ENCODE peak calls at places on chromosomes 1 and 21, in four cellular contexts. K, B, M and L are unnamed samples.

GRCh38 chr1:160081261-160081936 is at the start of gene KCNJ9:
- DNase-seq in K (no peak), B (no peak), M (peak), L (peak)

GRCh38 chr1:246292571-246292970 is 214.5 kb downstream of the SMYD3 start:
- DNase-seq in M (no peak), B (no peak), K (no peak), L (no peak)

GRCh38 chr1:245704765-245705164 is 550.0 kb downstream of the KIF26B start:
- DNase-seq in M (no peak), B (no peak), K (no peak), L (no peak)

GRCh38 chr1:2781627-2782026 is 19.9 kb downstream of the TTC34 start:
- DNase-seq in M (no peak), K (no peak), B (no peak), L (no peak)

GRCh38 chr1:184685116-184685515 is 69.5 kb downstream of the EDEM3 start:
- DNase-seq in K (no peak), B (no peak), M (no peak), L (no peak)

GRCh38 chr1:198174297-198174696 is 17.5 kb downstream of the NEK7 start:
- DNase-seq in K (no peak), B (no peak), M (no peak), L (no peak)

GRCh38 chr1:214808845-214809460 is 206.0 kb downstream of the CENPF start:
- DNase-seq in B (no peak), K (peak), M (no peak), L (no peak)

GRCh38 chr1:67889940-67890567 is 56.8 kb upstream of the GNG12 start:
- DNase-seq in M (no peak), B (peak), K (no peak), L (no peak)

GRCh38 chr1:207032528-207033017 is at the start of gene C1orf116:
- DNase-seq in M (no peak), B (no peak), K (peak), L (no peak)

GRCh38 chr21:34822209-34822608 is 153.4 kb downstream of the CLIC6 start:
- DNase-seq in M (no peak), K (no peak), B (no peak), L (no peak)

GRCh38 chr1:227357229-227358078 is 39.2 kb upstream of the CDC42BPA start:
- DNase-seq in M (no peak), B (peak), K (no peak), L (no peak)

GRCh38 chr1:205108464-205108863 is 13.3 kb downstream of the RBBP5 start:
- DNase-seq in M (no peak), K (no peak), B (no peak), L (no peak)

GRCh38 chr21:16085436-16085835 is 355.7 kb downstream of the USP25 start:
- DNase-seq in M (no peak), B (no peak), K (no peak), L (no peak)

GRCh38 chr1:4613606-4614370 is 40.6 kb upstream of the AJAP1 start:
- DNase-seq in B (no peak), M (no peak), K (no peak), L (no peak)

GRCh38 chr1:9128161-9128519 is 762 bp downstream of the GPR157 start:
- DNase-seq in K (no peak), M (no peak), B (no peak), L (no peak)

GRCh38 chr1:38085666-38086305 is 39.2 kb upstream of the POU3F1 start:
- DNase-seq in M (no peak), K (no peak), B (no peak), L (no peak)

GRCh38 chr21:31983120-31983519 is 110.3 kb downstream of the HUNK start:
- DNase-seq in K (no peak), B (no peak), M (no peak), L (no peak)

GRCh38 chr21:45533731-45534571 is 8.3 kb downstream of the SLC19A1 start:
- DNase-seq in K (no peak), M (no peak), B (no peak), L (no peak)

GRCh38 chr1:59625388-59625787 is 189.4 kb upstream of the HOOK1 start:
- DNase-seq in B (no peak), M (no peak), K (no peak), L (no peak)

GRCh38 chr1:226121587-226122400 is 59.3 kb downstream of the H3-3A start:
- DNase-seq in M (peak), K (peak), B (peak), L (peak)

GRCh38 chr1:19664453-19665043 is at the start of gene HTR6:
- DNase-seq in K (peak), M (no peak), B (peak), L (no peak)

GRCh38 chr21:43797415-43797814 is 8.0 kb downstream of the RRP1 start:
- DNase-seq in B (no peak), K (no peak), M (no peak), L (no peak)

GRCh38 chr1:16068356-16069270 is 4.8 kb downstream of the FAM131C start:
- DNase-seq in B (no peak), M (peak), K (no peak), L (peak)

GRCh38 chr1:237812061-237812460 is 78.7 kb downstream of the ZP4 start:
- DNase-seq in M (no peak), K (no peak), B (no peak), L (no peak)

GRCh38 chr1:11707621-11708276 is 16.2 kb downstream of the DRAXIN start:
- DNase-seq in M (peak), B (no peak), K (no peak), L (no peak)

GRCh38 chr1:44016875-44017400 is 14.3 kb downstream of the SLC6A9 start:
- DNase-seq in B (no peak), K (no peak), M (peak), L (no peak)

GRCh38 chr1:1208713-1209433 is 2.5 kb upstream of the TNFRSF18 start:
- DNase-seq in K (no peak), M (no peak), B (peak), L (no peak)

GRCh38 chr1:116277840-116278540 is 95.1 kb upstream of the ATP1A1 start:
- DNase-seq in B (no peak), K (no peak), M (no peak), L (no peak)

GRCh38 chr1:144101397-144102050 is 129.7 kb upstream of the FAM72C start:
- DNase-seq in B (no peak), K (peak), M (no peak), L (no peak)

GRCh38 chr1:38135621-38136414 is 89.2 kb upstream of the POU3F1 start:
- DNase-seq in K (no peak), B (no peak), M (no peak), L (no peak)

GRCh38 chr1:59043796-59044195 is 253.1 kb upstream of the FGGY start:
- DNase-seq in K (no peak), M (no peak), B (no peak), L (no peak)

GRCh38 chr1:45321444-45321843 is 5.3 kb upstream of the HPDL start:
- DNase-seq in M (no peak), K (no peak), B (no peak), L (no peak)